ENCODE peak calls at places on chromosomes 2 and 18, in ten cellular contexts. Z, R, M, S, G, N, E, K, Y and I are unnamed samples.

GRCh38 chr18:3688682-3689081 is 238.7 kb downstream of the TGIF1 start:
- DNase-seq in R (no peak), Z (no peak), N (no peak), M (no peak), K (no peak), Y (no peak), E (no peak), G (peak; percentile 97), S (no peak), I (no peak)

GRCh38 chr2:41234093-41234492 is 782.2 kb upstream of the SLC8A1 start:
- DNase-seq in Y (no peak), R (no peak), N (no peak), E (no peak), Z (no peak), M (no peak), G (no peak), S (no peak), K (no peak), I (no peak)

GRCh38 chr2:69597843-69598610 is 45.5 kb downstream of the AAK1 start:
- DNase-seq in K (no peak), N (no peak), Z (no peak), M (no peak), E (no peak), Y (no peak), G (no peak), S (no peak), R (no peak), I (no peak)

GRCh38 chr2:38716185-38716584 is 35.0 kb downstream of the SRSF7 start:
- DNase-seq in E (no peak), N (no peak), R (no peak), K (no peak), G (peak; percentile 75), Z (no peak), Y (no peak), M (no peak), S (no peak), I (no peak)

GRCh38 chr18:13239557-13239956 is 21.0 kb downstream of the LDLRAD4 start:
- DNase-seq in R (no peak), E (no peak), Y (no peak), G (no peak), S (no peak), Z (no peak), N (no peak), M (no peak), K (no peak), I (no peak)

GRCh38 chr2:225052703-225053102 is 10.4 kb upstream of the DOCK10 start:
- DNase-seq in K (no peak), R (no peak), S (no peak), Z (no peak), E (peak; percentile 65), G (no peak), Y (peak; percentile 8), N (no peak), M (no peak), I (peak; percentile 5)

GRCh38 chr2:196420143-196420542 is 219.4 kb upstream of the CCDC150 start:
- DNase-seq in N (no peak), M (no peak), R (no peak), E (no peak), K (no peak), G (no peak), Y (no peak), S (no peak), Z (no peak), I (no peak)

GRCh38 chr18:40866013-40866644 is 1088.9 kb upstream of the PIK3C3 start:
- DNase-seq in R (no peak), G (peak; percentile 11), E (no peak), M (no peak), K (no peak), S (peak; percentile 67), Y (peak; percentile 38), Z (no peak), N (no peak), I (peak; percentile 31)

GRCh38 chr2:696463-696862 is 19.3 kb upstream of the TMEM18 start:
- DNase-seq in Z (no peak), G (no peak), S (no peak), R (no peak), Y (no peak), N (no peak), K (no peak), E (no peak), M (no peak), I (peak; percentile 68)

GRCh38 chr2:47218066-47218581 is 63.0 kb upstream of the STPG4 start:
- DNase-seq in S (no peak), Y (peak; percentile 95), E (peak; percentile 40), K (no peak), G (no peak), N (no peak), R (no peak), Z (peak; percentile 24), M (no peak), I (no peak)

GRCh38 chr2:217996345-217996744 is 6.5 kb downstream of the TNS1 start:
- DNase-seq in Z (no peak), M (no peak), Y (no peak), R (no peak), K (no peak), S (no peak), G (peak; percentile 80), N (no peak), E (no peak), I (no peak)

GRCh38 chr18:7626922-7627440 is 59.9 kb downstream of the PTPRM start:
- DNase-seq in E (no peak), G (peak; percentile 66), R (no peak), N (no peak), Z (no peak), Y (no peak), S (no peak), M (no peak), K (no peak), I (no peak)

GRCh38 chr2:54122939-54123338 is 7.5 kb downstream of the ACYP2 start:
- DNase-seq in Z (no peak), R (no peak), G (peak; percentile 60), S (no peak), Y (no peak), K (no peak), M (no peak), E (no peak), N (no peak), I (no peak)

GRCh38 chr18:78241535-78242306 is 737.9 kb upstream of the SALL3 start:
- DNase-seq in Y (no peak), R (no peak), Z (no peak), K (no peak), G (no peak), M (no peak), N (no peak), E (no peak), S (no peak), I (no peak)

GRCh38 chr2:218853766-218854165 is 5.8 kb upstream of the WNT6 start:
- DNase-seq in Z (no peak), M (no peak), R (no peak), G (no peak), Y (peak; percentile 75), E (no peak), S (peak; percentile 22), N (no peak), K (no peak), I (no peak)

GRCh38 chr2:147844691-147845607 is at the start of gene ACVR2A:
- DNase-seq in R (peak; percentile 5), Y (peak; percentile 57), M (peak; percentile 28), N (no peak), S (peak; percentile 45), K (peak; percentile 26), G (peak; percentile 23), E (peak; percentile 62), Z (no peak), I (peak; percentile 64)

GRCh38 chr2:73233932-73234832 is at the start of gene CCT7:
- DNase-seq in G (peak; percentile 84), R (peak; percentile 79), N (peak; percentile 85), K (peak; percentile 85), Z (peak; percentile 55), Y (peak; percentile 92), M (peak; percentile 86), E (peak; percentile 93), S (peak; percentile 91), I (peak; percentile 93)

GRCh38 chr2:235494716-235495372 is 1.0 kb downstream of the AGAP1 start:
- DNase-seq in M (peak; percentile 35), G (peak; percentile 53), Z (no peak), S (peak; percentile 22), N (no peak), Y (peak; percentile 38), K (no peak), E (no peak), R (no peak), I (peak; percentile 16)

GRCh38 chr2:44777542-44777941 is 164.0 kb upstream of the SIX3 start:
- DNase-seq in K (no peak), N (peak; percentile 34), R (no peak), S (peak; percentile 88), M (no peak), Z (peak; percentile 10), Y (no peak), E (no peak), G (no peak), I (no peak)

GRCh38 chr18:47677952-47678351 is 252.5 kb downstream of the SMAD2 start:
- DNase-seq in E (no peak), Z (no peak), G (no peak), S (no peak), K (no peak), N (no peak), R (no peak), M (no peak), Y (no peak), I (peak; percentile 18)

GRCh38 chr2:40450066-40450841 is 1.6 kb downstream of the SLC8A1 start:
- DNase-seq in Y (peak; percentile 63), M (no peak), S (peak; percentile 12), K (no peak), E (peak; percentile 63), Z (peak; percentile 75), G (no peak), R (no peak), N (no peak), I (peak; percentile 30)

GRCh38 chr2:230054079-230054478 is 14.6 kb downstream of the SLC16A14 start:
- DNase-seq in R (no peak), Z (no peak), G (no peak), K (no peak), E (no peak), N (no peak), M (no peak), Y (no peak), S (no peak), I (no peak)

GRCh38 chr2:46719499-46719898 is 196.1 kb downstream of the MCFD2 start:
- DNase-seq in N (no peak), R (no peak), S (no peak), M (no peak), Y (no peak), Z (no peak), K (no peak), G (peak; percentile 42), E (no peak), I (no peak)

GRCh38 chr2:54569745-54570296 is 113.7 kb downstream of the SPTBN1 start:
- DNase-seq in E (peak; percentile 19), M (no peak), R (no peak), S (no peak), K (no peak), Y (peak; percentile 33), Z (no peak), N (no peak), G (no peak), I (peak; percentile 45)

GRCh38 chr2:114201781-114202180 is 240.7 kb upstream of the DPP10 start:
- DNase-seq in M (no peak), R (no peak), Y (no peak), S (no peak), N (no peak), G (no peak), E (no peak), Z (no peak), K (no peak), I (no peak)

GRCh38 chr18:8623549-8624106 is 14.4 kb downstream of the RAB12 start:
- DNase-seq in M (no peak), R (no peak), N (no peak), S (no peak), Y (peak; percentile 33), E (no peak), K (no peak), G (no peak), Z (no peak), I (peak; percentile 68)

GRCh38 chr2:230075988-230076631 is 7.4 kb upstream of the SLC16A14 start:
- DNase-seq in K (no peak), Z (no peak), M (no peak), E (no peak), S (no peak), N (no peak), Y (no peak), G (no peak), R (no peak), I (no peak)

GRCh38 chr2:17792515-17792914 is 23.7 kb upstream of the MSGN1 start:
- DNase-seq in M (no peak), G (peak; percentile 14), R (no peak), K (no peak), E (no peak), N (no peak), Z (no peak), S (no peak), Y (no peak), I (no peak)